ENCODE peak calls at places on chromosomes 7 and 10, in five cellular contexts. L, F, U, R and O are unnamed samples.

GRCh38 chr7:142384508-142384922 is 126.7 kb upstream of the PRSS58 start:
- DNase-seq in F (peak; percentile 43), U (no peak), R (no peak), L (no peak), O (no peak)

GRCh38 chr10:101777857-101778145 is 1.9 kb upstream of the FGF8 start:
- DNase-seq in F (no peak), U (no peak), L (no peak), R (no peak), O (no peak)

GRCh38 chr7:30206466-30206865 is 71.7 kb downstream of the MTURN start:
- DNase-seq in F (peak; percentile 13), U (peak; percentile 8), L (peak; percentile 63), R (peak; percentile 2), O (no peak)

GRCh38 chr7:100127866-100128601 is 1.3 kb downstream of the MBLAC1 start:
- DNase-seq in L (no peak), R (no peak), F (no peak), U (no peak), O (no peak)

GRCh38 chr10:100740476-100741341 is 4.7 kb upstream of the PAX2 start:
- DNase-seq in R (no peak), U (no peak), L (no peak), F (no peak), O (no peak)

GRCh38 chr7:142671506-142671905 is 77.8 kb upstream of the PRSS1 start:
- DNase-seq in U (no peak), F (no peak), R (no peak), L (no peak), O (no peak)

GRCh38 chr7:30524545-30524944 is 19.9 kb upstream of the GGCT start:
- DNase-seq in U (no peak), R (no peak), L (no peak), F (no peak), O (no peak)

GRCh38 chr7:31336202-31337035 is 4.1 kb downstream of the NEUROD6 start:
- DNase-seq in R (no peak), L (no peak), U (no peak), F (no peak), O (no peak)

GRCh38 chr7:30029696-30030095 is 1.5 kb downstream of the PLEKHA8 start:
- DNase-seq in U (peak; percentile 31), F (no peak), L (no peak), R (no peak), O (no peak)

GRCh38 chr7:74097937-74098614 is 14.5 kb downstream of the LIMK1 start:
- DNase-seq in U (no peak), L (no peak), R (no peak), F (peak; percentile 96), O (peak; percentile 54)

GRCh38 chr10:43083764-43084163 is 6.9 kb downstream of the RET start:
- DNase-seq in R (no peak), L (no peak), F (no peak), U (no peak), O (no peak)

GRCh38 chr10:73556855-73557254 is 34.3 kb downstream of the USP54 start:
- DNase-seq in L (no peak), F (no peak), U (no peak), R (no peak), O (no peak)

GRCh38 chr7:100013328-100013676 is 2.1 kb upstream of the ZKSCAN1 start:
- DNase-seq in F (no peak), U (no peak), L (no peak), R (no peak), O (no peak)

GRCh38 chr7:112279042-112279441 is 72.5 kb downstream of the ZNF277 start:
- DNase-seq in L (no peak), R (no peak), F (no peak), U (no peak), O (no peak)

GRCh38 chr10:88687853-88688467 is 18.1 kb upstream of the LIPK start:
- DNase-seq in F (peak; percentile 24), L (peak; percentile 32), R (no peak), U (peak; percentile 27), O (no peak)

GRCh38 chr7:106721816-106722785 is 61.1 kb upstream of the CCDC71L start:
- DNase-seq in F (peak; percentile 56), L (no peak), R (no peak), U (no peak), O (no peak)

GRCh38 chr7:106720641-106721040 is 59.7 kb upstream of the CCDC71L start:
- DNase-seq in L (no peak), R (no peak), U (no peak), F (no peak), O (no peak)

GRCh38 chr7:106715730-106716129 is 54.8 kb upstream of the CCDC71L start:
- DNase-seq in R (no peak), F (no peak), U (no peak), L (no peak), O (no peak)

GRCh38 chr7:106717254-106717996 is 56.5 kb upstream of the CCDC71L start:
- DNase-seq in F (peak; percentile 36), L (no peak), R (no peak), U (no peak), O (no peak)

DNA sequence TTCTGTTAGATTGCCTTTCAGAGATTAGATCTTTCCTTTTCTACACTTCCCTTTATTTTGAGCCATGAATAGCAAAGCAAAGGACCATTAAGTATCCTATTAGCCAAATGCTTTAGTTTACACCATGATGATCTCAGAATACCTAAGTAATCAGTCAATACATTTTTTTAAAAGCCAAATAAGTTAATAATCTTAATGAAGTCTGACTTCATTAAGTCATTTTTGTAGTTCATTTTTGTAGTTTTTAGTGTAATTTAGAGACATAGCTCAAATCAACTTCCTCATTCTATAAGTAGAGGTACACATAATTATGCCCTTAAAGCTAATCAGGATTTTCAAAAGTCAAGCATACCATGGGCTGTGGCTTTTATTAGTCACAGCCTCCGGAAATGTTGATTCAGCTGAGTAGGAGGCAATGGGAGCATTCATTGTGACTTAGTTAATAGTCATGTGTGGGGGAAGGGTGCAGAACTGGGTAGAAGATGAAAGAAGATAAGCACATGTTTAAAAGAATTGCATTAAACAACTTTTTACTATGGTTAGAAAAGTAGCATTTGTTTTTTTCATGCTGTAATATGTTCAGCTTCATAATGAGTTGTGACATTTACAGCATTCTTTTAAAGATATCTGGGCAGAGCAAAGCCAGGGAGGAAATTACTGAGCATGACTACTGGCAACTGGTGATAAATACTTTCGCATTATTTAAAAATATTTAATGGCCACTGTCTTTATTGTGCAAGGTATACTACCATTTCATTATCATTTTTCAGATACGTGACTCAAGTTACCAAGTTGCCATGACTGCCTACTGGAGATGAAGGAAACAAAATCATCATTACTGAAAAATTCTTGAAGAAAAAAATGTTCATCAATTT is 57.3 kb upstream of the CCDC71L start:
- DNase-seq in U (peak; percentile 46), F (peak; percentile 98), R (no peak), L (peak; percentile 87), O (no peak)
- H3K27ac ChIP-seq in U (peak overlapping the region; percentile 5), F (peak overlapping the region; percentile 94), R (no peak overlapping the region), L (peak overlapping the region; percentile 62), O (no peak overlapping the region)

DNA sequence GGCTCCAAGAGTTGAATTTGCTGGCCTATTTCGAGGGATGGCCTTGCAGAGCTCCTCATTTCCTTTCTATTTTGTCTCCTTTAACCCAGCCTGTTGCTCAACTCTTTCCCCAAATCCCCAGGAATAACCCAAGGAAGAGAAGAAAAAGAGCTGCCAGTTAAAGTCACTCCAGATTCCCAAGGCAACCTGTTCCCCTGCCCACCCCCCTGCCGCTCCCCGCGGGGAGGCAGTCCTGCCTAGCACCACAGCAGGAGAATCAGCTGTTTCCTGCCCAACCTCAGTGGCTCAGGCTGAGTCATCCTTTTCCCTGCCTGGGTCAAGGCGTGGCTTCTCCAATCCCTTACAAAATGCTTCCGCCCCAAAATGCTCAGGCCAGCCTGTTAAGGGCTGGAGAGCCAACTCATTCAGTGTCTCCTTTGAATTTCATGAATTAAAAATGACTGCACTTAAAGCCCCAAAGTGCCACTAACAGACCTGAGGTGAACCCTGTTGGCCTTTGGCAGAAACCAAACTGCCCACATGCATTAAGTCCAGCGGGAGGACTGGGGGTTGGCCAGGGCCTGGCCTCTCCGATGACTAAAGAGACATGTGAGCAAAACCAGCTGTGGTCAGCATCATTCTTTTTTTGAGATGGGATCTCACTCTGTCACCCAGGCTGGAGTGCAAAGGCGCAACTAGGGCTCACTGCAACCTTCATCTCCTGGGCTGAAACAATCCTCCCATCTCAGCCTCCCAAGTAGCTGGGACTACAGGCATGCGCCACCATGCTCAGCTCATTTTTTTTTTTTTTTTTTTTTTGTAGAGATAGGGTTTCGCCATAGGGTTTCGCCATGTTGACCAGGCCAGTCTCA is 83.2 kb upstream of the KIF5B start:
- DNase-seq in F (peak; percentile 94), L (peak; percentile 89), U (peak; percentile 93), R (no peak), O (peak; percentile 50)
- TF ChIP-seq POLR2A in F (no peak), L (peak; percentile 95), U (peak; percentile 8), R (no peak), O (no peak)

GRCh38 chr10:114825513-114826253 is 4.1 kb downstream of the FHIP2A start:
- DNase-seq in U (no peak), R (no peak), L (no peak), F (peak; percentile 96), O (peak; percentile 23)
- H3K27ac ChIP-seq in U (peak overlapping the region; percentile 34), R (peak overlapping the region; percentile 30), L (no peak overlapping the region), F (peak overlapping the region; percentile 61), O (no peak overlapping the region)

GRCh38 chr7:138167222-138167621 is 91.0 kb downstream of the AKR1D1 start:
- DNase-seq in R (no peak), U (no peak), L (no peak), F (no peak), O (no peak)
- TF ChIP-seq POLR2A in R (no peak), U (no peak), L (no peak), F (no peak), O (no peak)

DNA sequence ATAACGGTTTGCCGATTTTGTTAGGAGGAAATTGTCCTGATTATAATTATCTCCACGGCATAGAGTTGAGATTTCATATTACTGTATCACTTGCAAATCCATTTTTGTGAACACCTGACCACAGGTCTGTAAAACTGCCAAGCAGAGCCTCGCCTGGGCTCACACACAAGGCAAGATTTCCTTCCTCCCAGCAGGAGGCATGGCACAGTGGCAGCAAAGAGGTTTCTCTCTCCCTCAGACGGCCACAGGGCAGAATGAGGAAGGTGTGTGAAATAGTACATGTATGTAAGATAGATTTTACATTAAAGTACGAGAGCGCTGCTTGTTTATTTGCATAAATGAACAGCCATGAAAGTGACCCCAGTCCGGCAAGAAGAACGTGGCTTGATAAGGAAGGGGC is 130.1 kb downstream of the CELF2 start:
- DNase-seq in F (no peak), R (no peak), L (no peak), U (no peak), O (no peak)
- H3K27ac ChIP-seq in F (no peak overlapping the region), R (no peak overlapping the region), L (no peak overlapping the region), U (no peak overlapping the region), O (no peak overlapping the region)

GRCh38 chr10:53075469-53075868 is 302.9 kb upstream of the MBL2 start:
- DNase-seq in R (no peak), F (no peak), L (no peak), U (no peak), O (no peak)

GRCh38 chr10:53079283-53079682 is 306.7 kb upstream of the MBL2 start:
- DNase-seq in L (no peak), U (no peak), F (peak; percentile 0), R (no peak), O (no peak)
- TF ChIP-seq POLR2A in L (no peak), U (no peak), F (no peak), R (no peak), O (no peak)